ENCODE peak calls at places on chromosomes 5 and 9, in six cellular contexts. T is H9, A is mesothelial cell of epicardium, S is fibroblast of mammary gland, O is endothelial cell, Q is BJ. U is an unnamed sample.
A peak's percentile ranks its signal among the peaks of the same experiment; 100 is the strongest.

GRCh38 chr9:135079676-135080075 is 7.8 kb upstream of the OLFM1 start:
- DNase-seq in Q (no peak), O (no peak), A (no peak), S (no peak), T (peak; percentile 15), U (no peak)

GRCh38 chr9:88747768-88748167 is 212.8 kb downstream of the NXNL2 start:
- DNase-seq in A (no peak), S (peak; percentile 99), T (peak; percentile 62), O (no peak), Q (peak; percentile 84), U (no peak)

GRCh38 chr9:16331527-16331926 is 538.9 kb downstream of the BNC2 start:
- DNase-seq in Q (no peak), A (no peak), S (no peak), O (no peak), T (no peak), U (no peak)

GRCh38 chr9:120443489-120443888 is 136.5 kb downstream of the CDK5RAP2 start:
- DNase-seq in S (peak; percentile 87), T (no peak), Q (no peak), O (no peak), A (no peak), U (no peak)

GRCh38 chr5:72018158-72018803 is 89.0 kb upstream of the MAP1B start:
- DNase-seq in T (peak; percentile 73), Q (no peak), A (no peak), S (peak; percentile 73), O (peak; percentile 56), U (peak; percentile 25)

GRCh38 chr5:135371738-135372232 is 27.2 kb downstream of the MACROH2A1 start:
- DNase-seq in Q (peak; percentile 56), S (peak; percentile 23), A (no peak), T (no peak), O (no peak), U (no peak)

GRCh38 chr9:4048441-4048840 is 251.4 kb downstream of the GLIS3 start:
- DNase-seq in A (no peak), Q (peak; percentile 1), O (no peak), S (peak; percentile 55), T (no peak), U (no peak)

GRCh38 chr9:94639045-94639995 is at the start of gene FBP1:
- DNase-seq in O (peak; percentile 32), T (peak; percentile 61), Q (no peak), A (peak; percentile 44), S (no peak), U (no peak)

GRCh38 chr9:96209407-96210031 is 92.5 kb downstream of the HSD17B3 start:
- DNase-seq in S (peak; percentile 97), O (no peak), Q (peak; percentile 23), T (no peak), A (no peak), U (no peak)

GRCh38 chr9:126514037-126514821 is 99.5 kb upstream of the LMX1B start:
- DNase-seq in A (peak; percentile 83), O (peak; percentile 89), T (peak; percentile 82), Q (no peak), S (peak; percentile 25), U (peak; percentile 67)

GRCh38 chr9:76873056-76873792 is 32.7 kb downstream of the PRUNE2 start:
- DNase-seq in Q (no peak), T (peak; percentile 69), S (peak; percentile 75), A (no peak), O (peak; percentile 36), U (no peak)

GRCh38 chr9:126985870-126986498 is 71.4 kb downstream of the RALGPS1 start:
- DNase-seq in A (no peak), O (no peak), Q (no peak), T (no peak), S (peak; percentile 73), U (no peak)

GRCh38 chr5:57895766-57896165 is 413.2 kb upstream of the ACTBL2 start:
- DNase-seq in Q (peak; percentile 39), T (no peak), S (no peak), O (no peak), A (no peak), U (no peak)

GRCh38 chr5:135426102-135427082 is 20.8 kb downstream of the DCANP1 start:
- DNase-seq in A (no peak), Q (no peak), T (no peak), O (peak; percentile 44), S (peak; percentile 59), U (no peak)

GRCh38 chr5:124176692-124177091 is 569.7 kb downstream of the ZNF608 start:
- DNase-seq in T (no peak), Q (no peak), S (peak; percentile 27), O (no peak), A (no peak), U (no peak)

GRCh38 chr5:35269006-35269405 is 38.7 kb upstream of the PRLR start:
- DNase-seq in A (no peak), O (no peak), Q (no peak), S (no peak), T (no peak), U (no peak)

GRCh38 chr5:59346514-59346913 is 547.0 kb downstream of the PDE4D start:
- DNase-seq in O (no peak), A (no peak), Q (no peak), T (no peak), S (no peak), U (no peak)

GRCh38 chr5:165779505-165779904 is 2274.1 kb downstream of the MAT2B start:
- DNase-seq in Q (no peak), O (no peak), A (no peak), T (no peak), S (no peak), U (no peak)

GRCh38 chr5:149872351-149873040 is 72.1 kb downstream of the PDE6A start:
- DNase-seq in O (no peak), T (no peak), Q (no peak), A (no peak), S (no peak), U (no peak)

GRCh38 chr9:27453860-27454553 is 70.1 kb upstream of the IFNK start:
- DNase-seq in T (no peak), Q (no peak), A (no peak), S (no peak), O (no peak), U (no peak)

GRCh38 chr5:42887094-42887493 is 75.4 kb upstream of the SELENOP start:
- DNase-seq in S (no peak), Q (no peak), A (no peak), T (no peak), O (no peak), U (no peak)

GRCh38 chr5:99061299-99061698 is 132.5 kb upstream of the CHD1 start:
- DNase-seq in Q (no peak), A (no peak), T (no peak), S (no peak), O (no peak), U (no peak)

GRCh38 chr9:10443805-10444204 is 169.0 kb downstream of the PTPRD start:
- DNase-seq in T (no peak), A (no peak), O (no peak), S (no peak), Q (no peak), U (no peak)

GRCh38 chr9:21801683-21802417 is 586 bp upstream of the MTAP start:
- DNase-seq in A (peak; percentile 87), T (peak; percentile 83), O (peak; percentile 65), Q (no peak), S (peak; percentile 82), U (peak; percentile 61)

GRCh38 chr9:127783111-127783621 is 2.7 kb upstream of the CDK9 start:
- DNase-seq in S (no peak), T (no peak), O (no peak), A (no peak), Q (no peak), U (no peak)

GRCh38 chr5:64188776-64189175 is 23.1 kb downstream of the RNF180 start:
- DNase-seq in A (no peak), S (no peak), Q (no peak), T (no peak), O (no peak), U (no peak)

GRCh38 chr9:113632776-113633590 is 169.5 kb downstream of the RGS3 start:
- DNase-seq in A (no peak), Q (no peak), T (no peak), O (no peak), S (peak; percentile 56), U (no peak)

GRCh38 chr5:109141499-109142200 is 268.1 kb downstream of the PJA2 start:
- DNase-seq in A (no peak), T (peak; percentile 27), O (no peak), S (peak; percentile 57), Q (no peak), U (no peak)

GRCh38 chr9:103867886-103868285 is 226.2 kb upstream of the SMC2 start:
- DNase-seq in T (no peak), Q (no peak), A (no peak), O (no peak), S (peak; percentile 0), U (no peak)

GRCh38 chr5:127665641-127666040 is 16.8 kb downstream of the CTXN3 start:
- DNase-seq in S (peak; percentile 6), A (no peak), Q (no peak), O (no peak), T (no peak), U (no peak)

DNA sequence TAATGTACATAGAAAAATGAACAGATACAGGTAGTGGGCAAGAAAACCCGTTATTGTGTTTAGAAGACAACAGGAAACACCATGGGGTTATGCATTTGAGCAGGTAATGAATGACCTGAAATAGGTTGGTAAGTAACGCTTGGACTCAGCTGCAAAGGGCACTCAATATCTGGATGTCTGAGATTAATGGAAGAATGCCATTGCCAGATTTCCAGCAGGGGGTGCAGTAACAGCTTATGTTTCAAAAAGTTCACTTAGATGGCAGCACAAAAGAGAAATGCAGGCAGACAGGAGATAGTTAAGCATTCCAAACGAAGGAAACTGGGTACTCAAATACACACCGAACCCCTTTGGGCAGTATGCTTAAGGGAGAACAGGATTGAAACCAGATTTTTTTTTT is 285.5 kb upstream of the VLDLR start:
- DNase-seq in A (no peak), S (peak; percentile 27), T (no peak), Q (no peak), O (no peak), U (no peak)
- TF ChIP-seq CTCF in A (peak; percentile 36), S (no peak), T (peak; percentile 30), Q (peak; percentile 36), O (peak; percentile 26), U (peak; percentile 31)

GRCh38 chr9:84419203-84419602 is 78.6 kb upstream of the SLC28A3 start:
- DNase-seq in T (no peak), S (no peak), A (no peak), O (no peak), Q (no peak), U (no peak)
- TF ChIP-seq CTCF in T (peak; percentile 60), S (no peak), A (no peak), O (no peak), Q (no peak), U (peak; percentile 20)

GRCh38 chr5:153498516-153498915 is 8.0 kb downstream of the GRIA1 start:
- DNase-seq in T (no peak), Q (no peak), A (no peak), S (peak; percentile 32), O (no peak), U (no peak)
- TF ChIP-seq CTCF in T (no peak), Q (no peak), A (no peak), S (no peak), O (no peak), U (no peak)

DNA sequence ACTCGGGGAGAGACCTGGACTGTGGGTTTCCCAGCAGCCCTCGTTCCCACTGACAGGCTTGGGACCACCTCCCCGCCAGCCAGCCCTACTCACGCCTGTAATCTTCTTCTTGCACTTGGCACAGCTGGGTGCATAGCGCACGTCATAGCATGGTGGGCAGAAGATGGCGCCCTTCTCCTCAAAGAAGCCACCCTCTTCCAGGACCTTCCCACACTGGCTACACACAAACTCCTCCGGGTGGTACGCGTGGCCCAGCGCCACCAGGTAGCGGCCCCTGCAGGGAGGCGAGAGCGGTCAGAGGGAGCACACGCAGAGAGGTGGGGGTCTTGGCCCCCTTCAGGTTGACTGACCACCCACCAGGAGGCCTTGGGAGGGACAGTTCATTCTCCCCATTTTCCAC is 9.4 kb downstream of the PDLIM7 start:
- DNase-seq in O (no peak), T (no peak), S (no peak), Q (no peak), A (no peak), U (no peak)
- TF ChIP-seq CTCF in O (no peak), T (peak; percentile 26), S (no peak), Q (no peak), A (no peak), U (no peak)

U was measured in progenitor cell of endocrine pancreas.